ENCODE peak calls at places on chromosomes 11 and 22, in six cellular contexts. J is ovary, O is tibial artery, D is neuronal stem cell, C is thoracic aorta, Q is transverse colon. N is an unnamed sample. For H3K9me3, the result is how much of the 10 kb centered on the place peaks cover.

GRCh38 chr22:30186048-30186447 is 60.5 kb downstream of the LIF start:
- DNase-seq in C (no peak), J (no peak), D (no peak), Q (no peak), O (no peak), N (no peak)

GRCh38 chr22:37225481-37225880 is 13.2 kb upstream of the SSTR3 start:
- DNase-seq in D (no peak), O (no peak), C (no peak), Q (peak), J (no peak), N (no peak)

GRCh38 chr11:90380206-90380605 is 157.4 kb upstream of the CHORDC1 start:
- DNase-seq in D (no peak), Q (no peak), C (no peak), O (no peak), J (no peak), N (no peak)

GRCh38 chr11:62830904-62831519 is 839 bp downstream of the STX5 start:
- DNase-seq in C (no peak), Q (no peak), J (peak), O (no peak), D (no peak), N (no peak)

GRCh38 chr22:26952654-26953379 is 295.4 kb downstream of the MIAT start:
- DNase-seq in Q (no peak), C (no peak), O (no peak), J (no peak), D (peak), N (no peak)

GRCh38 chr22:24536089-24536488 is 18.8 kb downstream of the GUCD1 start:
- DNase-seq in O (no peak), D (no peak), J (no peak), C (no peak), Q (no peak), N (no peak)

GRCh38 chr11:46381046-46381835 is at the start of gene MDK:
- DNase-seq in Q (peak), C (no peak), O (no peak), J (peak), D (peak), N (no peak)

GRCh38 chr11:125201525-125202121 is 37.1 kb downstream of the PKNOX2 start:
- DNase-seq in O (no peak), J (peak), C (no peak), D (peak), Q (no peak), N (no peak)

GRCh38 chr11:39365809-39366436 is 2093.5 kb downstream of the LRRC4C start:
- DNase-seq in D (peak), C (no peak), Q (no peak), J (no peak), O (no peak), N (no peak)

GRCh38 chr11:114280696-114281095 is 15.5 kb upstream of the NNMT start:
- DNase-seq in J (peak), O (peak), C (no peak), Q (no peak), D (peak), N (no peak)

GRCh38 chr22:24744638-24745037 is 29.9 kb downstream of the PIWIL3 start:
- DNase-seq in Q (no peak), D (no peak), O (no peak), J (no peak), C (no peak), N (no peak)

GRCh38 chr22:49918911-49919881 is 762 bp downstream of the CRELD2 start:
- DNase-seq in J (peak), O (peak), D (no peak), C (no peak), Q (no peak), N (no peak)

GRCh38 chr11:2998073-2998850 is 6.1 kb upstream of the NAP1L4 start:
- DNase-seq in O (no peak), C (no peak), Q (peak), J (no peak), D (no peak), N (no peak)

GRCh38 chr11:125398994-125399638 is 96.9 kb downstream of the FEZ1 start:
- DNase-seq in C (no peak), O (no peak), J (no peak), D (no peak), Q (no peak), N (no peak)

GRCh38 chr11:111605681-111606080 is 3.4 kb downstream of the SIK2 start:
- DNase-seq in D (no peak), J (no peak), O (no peak), Q (no peak), C (no peak), N (no peak)

GRCh38 chr22:45194686-45195085 is 31.0 kb downstream of the NUP50 start:
- DNase-seq in D (no peak), J (no peak), C (no peak), Q (no peak), O (no peak), N (no peak)

GRCh38 chr22:42313804-42314581 is 43.5 kb upstream of the TCF20 start:
- DNase-seq in D (peak), Q (peak), J (no peak), C (no peak), O (no peak), N (peak)

GRCh38 chr11:70577948-70578347 is 179.6 kb downstream of the CTTN start:
- DNase-seq in J (no peak), Q (no peak), D (no peak), C (no peak), O (peak), N (no peak)

GRCh38 chr11:70579376-70579955 is 181.1 kb downstream of the CTTN start:
- DNase-seq in D (no peak), J (no peak), O (peak), C (no peak), Q (no peak), N (no peak)

GRCh38 chr11:70578831-70579230 is 180.5 kb downstream of the CTTN start:
- DNase-seq in O (peak), Q (no peak), J (no peak), C (no peak), D (no peak), N (no peak)

GRCh38 chr11:70577258-70577603 is 178.9 kb downstream of the CTTN start:
- DNase-seq in O (peak), D (no peak), J (no peak), C (no peak), Q (no peak), N (no peak)

DNA sequence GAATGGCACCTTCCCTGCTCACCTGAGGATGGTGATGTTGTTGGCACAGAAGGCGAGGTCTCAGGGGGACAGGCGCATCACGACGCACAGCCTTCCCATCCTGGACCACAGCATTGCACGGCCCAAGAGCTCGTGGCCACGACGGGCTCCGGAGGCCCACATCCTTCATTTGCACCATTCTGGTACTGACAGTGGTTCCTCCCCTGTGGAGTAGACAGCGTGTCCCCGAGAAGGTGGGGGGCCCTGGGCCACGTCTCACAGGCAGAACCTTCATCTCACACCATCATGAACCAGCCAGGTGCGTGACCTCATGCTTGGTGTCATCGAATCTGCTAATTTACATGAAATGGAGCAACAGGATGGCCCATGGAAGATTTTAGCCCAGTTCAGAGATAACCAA is 180.0 kb downstream of the CTTN start:
- DNase-seq in Q (no peak), D (no peak), C (no peak), O (peak), J (no peak), N (no peak)
- H3K9me3 ChIP-seq in Q (under half), D (under half), C (under half), O (under half), J (under half), N (under half)

DNA sequence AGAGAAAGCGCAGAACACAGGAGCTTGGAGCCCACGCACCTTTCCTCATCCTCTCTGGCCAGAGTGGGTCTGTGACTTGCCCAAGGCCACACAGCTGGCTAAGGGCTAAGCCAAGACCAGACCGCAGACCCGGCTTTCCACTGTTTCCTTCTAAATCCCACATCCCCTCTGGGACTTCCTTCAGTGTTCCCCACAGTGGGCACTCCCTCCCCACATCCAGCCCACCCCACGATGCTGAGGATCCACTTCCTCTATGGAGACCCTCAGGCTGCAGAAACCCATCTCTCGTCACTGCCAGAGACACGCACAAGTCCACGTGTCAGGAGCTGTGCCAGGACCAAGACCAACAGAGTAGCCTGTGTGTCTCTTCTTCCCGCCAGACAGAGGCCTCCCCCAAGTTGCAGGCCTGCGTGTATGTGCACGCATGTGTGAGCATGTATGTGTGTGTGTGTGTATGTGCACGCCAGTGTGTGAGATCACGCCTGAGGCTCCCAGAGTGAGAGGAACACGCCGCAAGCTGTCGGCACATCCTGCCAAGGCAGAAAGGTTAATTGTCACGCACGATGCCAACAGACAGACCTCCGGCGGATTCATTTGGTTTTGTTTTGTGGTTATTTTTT is 21.6 kb downstream of the PDGFB start:
- DNase-seq in O (no peak), C (no peak), D (no peak), J (no peak), Q (no peak), N (no peak)
- H3K9me3 ChIP-seq in O (under half), C (under half), D (under half), J (under half), Q (under half), N (under half)

GRCh38 chr22:48301908-48302307 is 1525.8 kb downstream of the BRD1 start:
- DNase-seq in D (no peak), C (no peak), Q (no peak), O (no peak), J (no peak), N (peak)
- H3K9me3 ChIP-seq in D (under half), C (under half), Q (under half), O (under half), J (under half), N (under half)

GRCh38 chr11:31803813-31804438 is 7.2 kb downstream of the PAX6 start:
- DNase-seq in D (no peak), C (no peak), O (no peak), Q (no peak), J (no peak), N (no peak)
- H3K9me3 ChIP-seq in D (under half), C (under half), O (under half), Q (under half), J (under half), N (under half)

GRCh38 chr11:23765862-23766261 is 731.0 kb upstream of the LUZP2 start:
- DNase-seq in D (no peak), O (no peak), C (no peak), J (no peak), Q (no peak), N (no peak)
- H3K9me3 ChIP-seq in D (under half), O (under half), C (under half), J (under half), Q (under half), N (under half)

DNA sequence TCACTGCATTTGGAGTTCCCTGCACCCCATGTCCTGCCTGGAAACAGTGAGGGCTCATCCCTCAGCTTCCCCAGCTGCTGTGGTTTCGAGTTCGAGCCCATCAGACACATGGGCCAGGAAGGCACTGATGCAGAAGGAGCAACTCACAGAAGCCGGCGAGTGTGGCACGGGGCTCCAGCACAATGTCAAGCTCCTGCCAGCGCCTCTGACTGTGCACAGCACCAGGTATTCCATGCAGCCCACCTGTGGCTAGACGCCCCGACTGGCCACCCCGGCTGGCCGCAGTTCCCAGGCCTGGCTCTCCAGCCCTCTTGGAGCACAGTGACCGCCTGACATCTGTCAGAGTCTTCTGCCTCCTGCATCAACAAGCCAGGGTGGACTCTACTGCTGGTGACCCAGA is 419.4 kb downstream of the SHANK2 start:
- DNase-seq in O (no peak), D (no peak), C (no peak), J (no peak), Q (no peak), N (no peak)
- H3K9me3 ChIP-seq in O (under half), D (under half), C (under half), J (under half), Q (under half), N (under half)

DNA sequence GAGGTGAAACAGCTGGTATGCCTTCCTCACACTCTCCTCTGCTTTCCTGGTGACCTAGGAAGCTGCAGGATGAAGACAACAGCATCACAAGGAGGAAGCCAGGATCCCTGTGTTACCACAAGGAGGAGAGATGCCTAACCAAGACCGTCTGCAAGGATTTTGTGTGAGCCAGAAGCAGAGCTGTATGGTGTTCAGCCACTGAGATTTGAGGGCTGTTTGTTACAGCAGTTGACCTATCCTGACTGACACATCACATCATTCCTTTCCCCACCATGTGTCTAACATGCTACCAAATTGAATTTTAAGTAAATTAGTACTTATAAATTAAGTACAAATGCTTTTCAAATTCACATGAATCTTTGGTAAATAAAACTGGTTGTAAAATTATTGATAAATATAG is 8.9 kb upstream of the CHKA start:
- DNase-seq in O (no peak), Q (no peak), J (no peak), D (no peak), C (no peak), N (no peak)
- H3K9me3 ChIP-seq in O (under half), Q (under half), J (under half), D (under half), C (under half), N (under half)

DNA sequence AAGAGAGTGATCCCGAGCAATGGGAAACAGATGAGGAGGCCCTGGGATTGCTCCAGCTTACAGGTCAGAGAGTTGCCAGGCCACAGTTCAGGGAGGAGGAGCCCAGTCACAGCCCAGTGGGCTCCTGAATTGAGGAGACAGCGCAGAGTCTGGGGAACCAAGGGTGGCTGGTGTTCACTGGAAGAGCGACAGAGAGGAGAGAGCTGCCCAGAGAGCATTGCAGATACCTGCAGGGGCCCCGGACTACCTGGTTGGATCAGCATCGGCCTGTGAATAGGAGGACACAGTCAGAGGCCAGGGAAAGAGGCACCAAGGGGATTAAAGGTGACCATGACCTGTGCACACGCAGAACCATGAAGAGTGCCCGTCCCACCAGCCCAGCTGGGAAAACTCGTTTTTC is 648.6 kb downstream of the TBC1D22A start:
- DNase-seq in D (no peak), C (no peak), O (no peak), Q (no peak), J (no peak), N (no peak)
- H3K9me3 ChIP-seq in D (under half), C (under half), O (under half), Q (under half), J (under half), N (under half)

GRCh38 chr11:54979375-54979774 is 272.7 kb downstream of the OR4A5 start:
- DNase-seq in D (no peak), O (no peak), J (no peak), Q (no peak), C (no peak), N (no peak)
- H3K9me3 ChIP-seq in D (under half), O (half or more), J (under half), Q (half or more), C (half or more), N (under half)